ENCODE peak calls at places on chromosome 5, in four cellular contexts. O, N, C and H are unnamed samples.
A peak's percentile ranks its signal among the peaks of the same experiment; 100 is the strongest.

GRCh38 chr5:180201051-180201987 is 7.7 kb downstream of the RASGEF1C start:
- DNase-seq in O (peak; percentile 17), N (peak; percentile 20), C (no peak), H (no peak)

GRCh38 chr5:101278917-101279316 is 375.8 kb upstream of the ST8SIA4 start:
- DNase-seq in O (no peak), N (no peak), C (no peak), H (no peak)

GRCh38 chr5:112142769-112143270 is 276.3 kb downstream of the EPB41L4A start:
- DNase-seq in O (peak; percentile 30), N (peak; percentile 89), C (no peak), H (peak; percentile 39)

GRCh38 chr5:137563646-137564474 is 64.7 kb upstream of the SPOCK1 start:
- DNase-seq in O (peak; percentile 70), N (peak; percentile 98), C (peak; percentile 67), H (peak; percentile 97)

GRCh38 chr5:932628-933250 is 40.1 kb downstream of the TRIP13 start:
- DNase-seq in O (peak; percentile 61), N (peak; percentile 32), C (no peak), H (no peak)

GRCh38 chr5:113337515-113338140 is 97.2 kb downstream of the TSSK1B start:
- DNase-seq in O (peak; percentile 68), N (peak; percentile 22), C (no peak), H (no peak)

GRCh38 chr5:98111686-98112085 is 661.8 kb upstream of the RGMB start:
- DNase-seq in O (no peak), N (no peak), C (no peak), H (no peak)

GRCh38 chr5:98787131-98787719 is 13.8 kb downstream of the RGMB start:
- DNase-seq in O (no peak), N (no peak), C (no peak), H (no peak)

GRCh38 chr5:154197801-154198461 is 7.4 kb downstream of the GALNT10 start:
- DNase-seq in O (peak; percentile 97), N (peak; percentile 98), C (no peak), H (no peak)

GRCh38 chr5:109992264-109992915 is 302.7 kb downstream of the MAN2A1 start:
- DNase-seq in O (no peak), N (no peak), C (no peak), H (no peak)

GRCh38 chr5:43601454-43602260 is 1.3 kb upstream of the NNT start:
- DNase-seq in O (peak; percentile 62), N (peak; percentile 82), C (no peak), H (peak; percentile 4)

GRCh38 chr5:107523019-107523680 is 147.6 kb downstream of the EFNA5 start:
- DNase-seq in O (peak; percentile 70), N (no peak), C (no peak), H (no peak)

GRCh38 chr5:133225671-133226152 is 173.9 kb downstream of the HSPA4 start:
- DNase-seq in O (no peak), N (no peak), C (no peak), H (no peak)

GRCh38 chr5:10511741-10512640 is 51.9 kb upstream of the ANKRD33B start:
- DNase-seq in O (no peak), N (no peak), C (no peak), H (no peak)

GRCh38 chr5:141605523-141606277 is 13.1 kb downstream of the DIAPH1 start:
- DNase-seq in O (peak; percentile 93), N (no peak), C (peak; percentile 84), H (no peak)

GRCh38 chr5:15215056-15215455 is 284.9 kb upstream of the FBXL7 start:
- DNase-seq in O (no peak), N (no peak), C (no peak), H (no peak)

GRCh38 chr5:50320131-50320749 is 120.8 kb downstream of the EMB start:
- DNase-seq in O (peak; percentile 6), N (no peak), C (peak; percentile 15), H (no peak)

GRCh38 chr5:80172067-80172690 is 83.7 kb downstream of the SERINC5 start:
- DNase-seq in O (no peak), N (no peak), C (peak; percentile 84), H (no peak)

GRCh38 chr5:154771383-154771901 is 16.3 kb downstream of the LARP1 start:
- DNase-seq in O (peak; percentile 24), N (peak; percentile 57), C (peak; percentile 82), H (peak; percentile 67)

GRCh38 chr5:82975812-82976211 is 101.4 kb downstream of the TMEM167A start:
- DNase-seq in O (peak; percentile 29), N (peak; percentile 17), C (no peak), H (no peak)

GRCh38 chr5:157290156-157290980 is 24.4 kb downstream of the CYFIP2 start:
- DNase-seq in O (peak; percentile 65), N (peak; percentile 64), C (no peak), H (peak; percentile 45)

GRCh38 chr5:125194901-125195300 is 448.5 kb upstream of the ZNF608 start:
- DNase-seq in O (no peak), N (no peak), C (no peak), H (no peak)

GRCh38 chr5:138536665-138537315 is 6.2 kb downstream of the ETF1 start:
- DNase-seq in O (no peak), N (no peak), C (no peak), H (no peak)

GRCh38 chr5:14268236-14268701 is 125.1 kb downstream of the TRIO start:
- DNase-seq in O (peak; percentile 98), N (peak; percentile 99), C (no peak), H (peak; percentile 83)

GRCh38 chr5:180333661-180334060 is 19.5 kb downstream of the GFPT2 start:
- DNase-seq in O (peak; percentile 95), N (peak; percentile 80), C (peak; percentile 61), H (no peak)

GRCh38 chr5:114308017-114308416 is 53.9 kb upstream of the KCNN2 start:
- DNase-seq in O (no peak), N (no peak), C (no peak), H (no peak)

GRCh38 chr5:96175090-96175489 is 213.4 kb upstream of the ELL2 start:
- DNase-seq in O (no peak), N (peak; percentile 60), C (no peak), H (no peak)

GRCh38 chr5:112417931-112418358 is 1.1 kb downstream of the EPB41L4A start:
- DNase-seq in O (no peak), N (peak; percentile 4), C (no peak), H (no peak)

GRCh38 chr5:173472784-173473278 is 143.6 kb downstream of the BOD1 start:
- DNase-seq in O (peak; percentile 46), N (no peak), C (no peak), H (peak; percentile 50)

GRCh38 chr5:67363963-67364362 is 167.4 kb upstream of the CD180 start:
- DNase-seq in O (no peak), N (no peak), C (no peak), H (no peak)

GRCh38 chr5:68699966-68700365 is 393.8 kb upstream of the SLC30A5 start:
- DNase-seq in O (no peak), N (no peak), C (no peak), H (no peak)

GRCh38 chr5:14668247-14668646 is 3.7 kb downstream of the OTULIN start:
- DNase-seq in O (no peak), N (no peak), C (no peak), H (no peak)

GRCh38 chr5:38613992-38614836 is 57.8 kb upstream of the LIFR start:
- DNase-seq in O (no peak), N (no peak), C (no peak), H (no peak)

GRCh38 chr5:24742334-24742733 is 97.6 kb upstream of the CDH10 start:
- DNase-seq in O (peak; percentile 38), N (peak; percentile 23), C (no peak), H (no peak)

GRCh38 chr5:130109152-130109551 is 204.9 kb downstream of the CHSY3 start:
- DNase-seq in O (no peak), N (peak; percentile 6), C (peak; percentile 24), H (no peak)

GRCh38 chr5:83636141-83636540 is 84.5 kb downstream of the HAPLN1 start:
- DNase-seq in O (no peak), N (no peak), C (no peak), H (no peak)

GRCh38 chr5:60386398-60386797 is 313.6 kb downstream of the DEPDC1B start:
- DNase-seq in O (no peak), N (no peak), C (no peak), H (no peak)

GRCh38 chr5:96817496-96817895 is 9.8 kb upstream of the ERAP1 start:
- DNase-seq in O (no peak), N (no peak), C (peak; percentile 50), H (no peak)

GRCh38 chr5:148186248-148187003 is 16.4 kb upstream of the SPINK6 start:
- DNase-seq in O (peak; percentile 73), N (peak; percentile 60), C (peak; percentile 76), H (no peak)

GRCh38 chr5:140978260-140978659 is 12.0 kb downstream of the PCDHAC2 start:
- DNase-seq in O (no peak), N (no peak), C (no peak), H (no peak)